ENCODE peak calls at places on chromosomes 7 and 10, in seven cellular contexts. One of them, this sample, is unnamed. For H3K4me1, the result is how much of the 10 kb centered on the place peaks cover.

GRCh38 chr10:14086596-14086995 is 244.1 kb downstream of the FRMD4A start:
- DNase-seq in Caco-2: no peak
- DNase-seq in colonic mucosa: no peak
- DNase-seq in GM23248: no peak
- DNase-seq in upper lobe of left lung: no peak
- DNase-seq in A549: no peak
- DNase-seq in fibroblast of lung: peak
- DNase-seq in this sample: no peak

GRCh38 chr7:11328309-11328708 is 354.6 kb downstream of the PHF14 start:
- DNase-seq in GM23248: no peak
- DNase-seq in Caco-2: no peak
- DNase-seq in colonic mucosa: no peak
- DNase-seq in A549: no peak
- DNase-seq in upper lobe of left lung: no peak
- DNase-seq in fibroblast of lung: no peak
- DNase-seq in this sample: no peak

GRCh38 chr10:42753126-42753506 is 29.5 kb upstream of the BMS1 start:
- DNase-seq in fibroblast of lung: peak
- DNase-seq in Caco-2: peak
- DNase-seq in GM23248: peak
- DNase-seq in upper lobe of left lung: peak
- DNase-seq in A549: peak
- DNase-seq in colonic mucosa: peak
- DNase-seq in this sample: peak

GRCh38 chr7:111765936-111766643 is 203.8 kb upstream of the IMMP2L start:
- DNase-seq in upper lobe of left lung: no peak
- DNase-seq in fibroblast of lung: peak
- DNase-seq in A549: no peak
- DNase-seq in Caco-2: no peak
- DNase-seq in colonic mucosa: no peak
- DNase-seq in GM23248: no peak
- DNase-seq in this sample: no peak

GRCh38 chr7:106345421-106346166 is 60.8 kb upstream of the NAMPT start:
- DNase-seq in upper lobe of left lung: no peak
- DNase-seq in Caco-2: no peak
- DNase-seq in fibroblast of lung: peak
- DNase-seq in GM23248: peak
- DNase-seq in A549: no peak
- DNase-seq in colonic mucosa: no peak
- DNase-seq in this sample: no peak

GRCh38 chr7:95718556-95719410 is 53.6 kb upstream of the DYNC1I1 start:
- DNase-seq in A549: peak
- DNase-seq in Caco-2: peak
- DNase-seq in fibroblast of lung: peak
- DNase-seq in colonic mucosa: no peak
- DNase-seq in upper lobe of left lung: no peak
- DNase-seq in GM23248: peak
- DNase-seq in this sample: no peak

GRCh38 chr7:132179681-132180080 is 396.6 kb downstream of the PLXNA4 start:
- DNase-seq in A549: no peak
- DNase-seq in Caco-2: no peak
- DNase-seq in fibroblast of lung: no peak
- DNase-seq in colonic mucosa: no peak
- DNase-seq in upper lobe of left lung: no peak
- DNase-seq in GM23248: no peak
- DNase-seq in this sample: no peak

GRCh38 chr10:86232646-86233045 is 133.9 kb downstream of the GRID1 start:
- DNase-seq in A549: no peak
- DNase-seq in fibroblast of lung: no peak
- DNase-seq in colonic mucosa: no peak
- DNase-seq in upper lobe of left lung: no peak
- DNase-seq in GM23248: no peak
- DNase-seq in Caco-2: no peak
- DNase-seq in this sample: no peak

GRCh38 chr7:134347567-134347966 is 30.8 kb upstream of the SLC35B4 start:
- DNase-seq in A549: no peak
- DNase-seq in upper lobe of left lung: no peak
- DNase-seq in Caco-2: no peak
- DNase-seq in colonic mucosa: no peak
- DNase-seq in GM23248: no peak
- DNase-seq in fibroblast of lung: no peak
- DNase-seq in this sample: no peak

GRCh38 chr7:22480523-22481075 is 19.4 kb downstream of the STEAP1B start:
- DNase-seq in Caco-2: no peak
- DNase-seq in upper lobe of left lung: no peak
- DNase-seq in fibroblast of lung: no peak
- DNase-seq in A549: no peak
- DNase-seq in GM23248: no peak
- DNase-seq in colonic mucosa: no peak
- DNase-seq in this sample: no peak

GRCh38 chr7:22485189-22485588 is 14.8 kb downstream of the STEAP1B start:
- DNase-seq in A549: no peak
- DNase-seq in GM23248: peak
- DNase-seq in colonic mucosa: no peak
- DNase-seq in Caco-2: no peak
- DNase-seq in fibroblast of lung: peak
- DNase-seq in upper lobe of left lung: no peak
- DNase-seq in this sample: no peak

GRCh38 chr7:22482476-22482875 is 17.5 kb downstream of the STEAP1B start:
- DNase-seq in GM23248: peak
- DNase-seq in fibroblast of lung: no peak
- DNase-seq in Caco-2: no peak
- DNase-seq in colonic mucosa: no peak
- DNase-seq in A549: no peak
- DNase-seq in upper lobe of left lung: no peak
- DNase-seq in this sample: no peak

GRCh38 chr7:22477876-22478450 is 22.0 kb downstream of the STEAP1B start:
- DNase-seq in GM23248: no peak
- DNase-seq in upper lobe of left lung: peak
- DNase-seq in colonic mucosa: no peak
- DNase-seq in Caco-2: no peak
- DNase-seq in A549: no peak
- DNase-seq in fibroblast of lung: no peak
- DNase-seq in this sample: no peak

DNA sequence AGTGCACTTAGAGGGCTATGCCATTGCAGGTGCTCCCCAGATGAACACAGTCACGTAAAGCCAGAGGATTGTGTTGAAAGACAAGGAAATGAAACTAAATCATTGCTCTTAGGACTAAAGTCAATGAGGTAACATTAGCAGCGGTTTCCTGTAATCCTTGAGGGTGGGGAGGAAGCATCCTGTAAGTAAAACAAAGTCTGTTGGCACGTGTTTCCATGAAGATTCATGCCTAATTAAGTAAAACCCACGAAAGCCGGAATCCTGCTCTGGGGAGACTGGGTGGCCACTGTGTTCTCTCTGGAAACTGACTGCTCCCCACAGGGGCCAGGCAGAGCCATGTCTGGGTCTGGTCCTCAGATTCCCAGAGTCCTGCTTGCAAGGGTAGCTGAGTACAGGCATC is 18.3 kb downstream of the STEAP1B start:
- DNase-seq in fibroblast of lung: no peak
- DNase-seq in GM23248: peak
- DNase-seq in colonic mucosa: no peak
- DNase-seq in upper lobe of left lung: no peak
- DNase-seq in Caco-2: no peak
- DNase-seq in A549: no peak
- DNase-seq in this sample: no peak
- H3K4me1 ChIP-seq in fibroblast of lung: under half
- H3K4me1 ChIP-seq in GM23248: under half
- H3K4me1 ChIP-seq in colonic mucosa: under half
- H3K4me1 ChIP-seq in upper lobe of left lung: under half
- H3K4me1 ChIP-seq in Caco-2: under half
- H3K4me1 ChIP-seq in A549: under half
- H3K4me1 ChIP-seq in this sample: under half

DNA sequence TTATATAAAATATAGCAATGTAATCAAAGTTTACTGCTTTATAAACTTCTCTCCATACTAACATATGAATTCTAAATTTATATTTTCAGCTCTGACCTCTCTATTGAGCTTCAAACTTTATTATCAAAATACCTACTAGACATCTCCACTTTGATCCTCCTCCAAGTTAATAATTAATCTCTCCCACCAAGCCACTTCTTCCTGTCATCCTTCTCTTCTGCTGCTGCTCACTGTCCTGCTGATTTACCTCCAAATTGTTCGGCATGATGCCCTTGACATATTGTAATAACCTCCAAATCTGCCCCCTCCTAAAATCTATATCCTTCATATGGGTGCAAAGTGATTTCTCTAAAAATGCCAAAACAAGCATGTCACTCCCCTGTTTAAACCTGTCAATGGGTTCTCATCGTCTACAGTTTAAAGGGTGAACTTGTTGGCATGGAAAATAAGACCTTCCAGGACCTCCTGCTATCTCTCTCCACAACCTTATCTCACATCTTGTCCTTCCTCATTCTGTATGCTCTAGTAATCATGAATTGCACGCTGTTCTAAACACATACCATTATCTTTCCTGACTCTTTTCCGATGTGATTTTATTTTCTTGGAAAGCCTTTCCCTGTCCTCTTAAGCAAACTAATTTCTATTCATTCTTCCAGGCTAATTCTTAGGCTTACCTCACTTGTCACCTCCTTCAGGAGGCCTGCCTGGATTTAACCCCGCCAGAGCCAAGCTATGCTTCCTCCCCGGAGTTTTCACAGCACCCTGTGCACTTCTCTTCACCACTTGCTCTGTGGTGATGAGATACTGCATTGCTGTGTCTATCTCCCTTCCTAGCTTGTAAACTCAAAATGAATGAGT is 52.1 kb upstream of the STK17A start:
- DNase-seq in Caco-2: peak
- DNase-seq in upper lobe of left lung: no peak
- DNase-seq in A549: no peak
- DNase-seq in colonic mucosa: no peak
- DNase-seq in GM23248: no peak
- DNase-seq in fibroblast of lung: no peak
- DNase-seq in this sample: no peak
- H3K4me1 ChIP-seq in Caco-2: under half
- H3K4me1 ChIP-seq in upper lobe of left lung: under half
- H3K4me1 ChIP-seq in A549: under half
- H3K4me1 ChIP-seq in colonic mucosa: under half
- H3K4me1 ChIP-seq in GM23248: under half
- H3K4me1 ChIP-seq in fibroblast of lung: under half
- H3K4me1 ChIP-seq in this sample: under half

GRCh38 chr7:149370790-149371189 is 90.1 kb downstream of the ZNF777 start:
- DNase-seq in upper lobe of left lung: no peak
- DNase-seq in colonic mucosa: no peak
- DNase-seq in A549: no peak
- DNase-seq in GM23248: no peak
- DNase-seq in Caco-2: no peak
- DNase-seq in fibroblast of lung: no peak
- DNase-seq in this sample: no peak
- H3K4me1 ChIP-seq in upper lobe of left lung: under half
- H3K4me1 ChIP-seq in colonic mucosa: under half
- H3K4me1 ChIP-seq in A549: under half
- H3K4me1 ChIP-seq in GM23248: under half
- H3K4me1 ChIP-seq in Caco-2: under half
- H3K4me1 ChIP-seq in fibroblast of lung: under half
- H3K4me1 ChIP-seq in this sample: under half

GRCh38 chr10:77279207-77279606 is 358.4 kb downstream of the KCNMA1 start:
- DNase-seq in Caco-2: no peak
- DNase-seq in fibroblast of lung: peak
- DNase-seq in colonic mucosa: no peak
- DNase-seq in upper lobe of left lung: no peak
- DNase-seq in GM23248: peak
- DNase-seq in A549: no peak
- DNase-seq in this sample: no peak
- H3K4me1 ChIP-seq in Caco-2: under half
- H3K4me1 ChIP-seq in fibroblast of lung: under half
- H3K4me1 ChIP-seq in colonic mucosa: under half
- H3K4me1 ChIP-seq in upper lobe of left lung: under half
- H3K4me1 ChIP-seq in GM23248: under half
- H3K4me1 ChIP-seq in A549: under half
- H3K4me1 ChIP-seq in this sample: under half

GRCh38 chr7:21429786-21430574 is 2.1 kb downstream of the SP4 start:
- DNase-seq in upper lobe of left lung: no peak
- DNase-seq in A549: no peak
- DNase-seq in colonic mucosa: no peak
- DNase-seq in Caco-2: no peak
- DNase-seq in GM23248: no peak
- DNase-seq in fibroblast of lung: no peak
- DNase-seq in this sample: no peak
- H3K4me1 ChIP-seq in upper lobe of left lung: under half
- H3K4me1 ChIP-seq in A549: under half
- H3K4me1 ChIP-seq in colonic mucosa: under half
- H3K4me1 ChIP-seq in Caco-2: under half
- H3K4me1 ChIP-seq in GM23248: under half
- H3K4me1 ChIP-seq in fibroblast of lung: under half
- H3K4me1 ChIP-seq in this sample: under half

GRCh38 chr7:899806-900205 is 23.5 kb downstream of the GET4 start:
- DNase-seq in fibroblast of lung: no peak
- DNase-seq in A549: no peak
- DNase-seq in GM23248: no peak
- DNase-seq in colonic mucosa: no peak
- DNase-seq in upper lobe of left lung: peak
- DNase-seq in Caco-2: no peak
- DNase-seq in this sample: no peak

GRCh38 chr7:901388-902154 is 25.2 kb downstream of the GET4 start:
- DNase-seq in Caco-2: peak
- DNase-seq in fibroblast of lung: peak
- DNase-seq in A549: peak
- DNase-seq in upper lobe of left lung: peak
- DNase-seq in colonic mucosa: peak
- DNase-seq in GM23248: peak
- DNase-seq in this sample: no peak

GRCh38 chr7:900331-901040 is 24.1 kb downstream of the GET4 start:
- DNase-seq in Caco-2: no peak
- DNase-seq in colonic mucosa: no peak
- DNase-seq in upper lobe of left lung: peak
- DNase-seq in A549: no peak
- DNase-seq in GM23248: no peak
- DNase-seq in fibroblast of lung: no peak
- DNase-seq in this sample: no peak

GRCh38 chr7:898855-899681 is 22.7 kb downstream of the GET4 start:
- DNase-seq in Caco-2: no peak
- DNase-seq in fibroblast of lung: no peak
- DNase-seq in upper lobe of left lung: peak
- DNase-seq in A549: no peak
- DNase-seq in colonic mucosa: no peak
- DNase-seq in GM23248: no peak
- DNase-seq in this sample: no peak

DNA sequence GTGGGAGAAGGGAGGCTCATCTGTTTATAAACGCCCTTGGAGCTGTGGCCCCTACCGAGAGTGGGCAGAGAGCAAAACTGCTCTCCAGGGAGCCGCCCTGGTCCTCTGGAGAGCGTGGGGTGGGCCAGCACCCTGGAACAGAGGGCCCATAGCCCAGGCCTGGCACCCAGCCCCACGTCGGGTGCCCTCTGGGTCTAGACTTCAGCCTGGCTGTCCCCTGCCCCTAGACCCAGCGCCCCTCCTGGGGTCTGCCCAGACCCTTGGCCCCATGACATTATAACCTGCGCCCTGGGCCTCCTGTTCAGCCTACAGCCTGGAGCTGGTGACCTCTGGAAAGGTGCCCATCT is 24.7 kb downstream of the GET4 start:
- DNase-seq in upper lobe of left lung: peak
- DNase-seq in GM23248: no peak
- DNase-seq in A549: no peak
- DNase-seq in Caco-2: no peak
- DNase-seq in fibroblast of lung: no peak
- DNase-seq in colonic mucosa: no peak
- DNase-seq in this sample: no peak
- H3K4me1 ChIP-seq in upper lobe of left lung: under half
- H3K4me1 ChIP-seq in GM23248: under half
- H3K4me1 ChIP-seq in A549: under half
- H3K4me1 ChIP-seq in Caco-2: under half
- H3K4me1 ChIP-seq in fibroblast of lung: under half
- H3K4me1 ChIP-seq in colonic mucosa: under half
- H3K4me1 ChIP-seq in this sample: under half

This sample was measured in right atrium auricular region.